ENCODE peak calls at places on chromosomes 5 and 9, in seven cellular contexts. One of them, this sample, is unnamed.

GRCh38 chr5:32506809-32507208 is 62.3 kb upstream of the ZFR start:
- DNase-seq in CD4-positive, alpha-beta T cell: no peak
- DNase-seq in H1: no peak
- DNase-seq in right cardiac atrium: no peak
- DNase-seq in effector memory CD4-positive, alpha-beta T cell: no peak
- DNase-seq in CD8-positive, alpha-beta memory T cell: no peak
- DNase-seq in ovary: no peak
- DNase-seq in this sample: no peak

GRCh38 chr9:116701940-116702642 is 15.0 kb downstream of the TRIM32 start:
- DNase-seq in CD4-positive, alpha-beta T cell: no peak
- DNase-seq in H1: no peak
- DNase-seq in right cardiac atrium: no peak
- DNase-seq in effector memory CD4-positive, alpha-beta T cell: no peak
- DNase-seq in CD8-positive, alpha-beta memory T cell: no peak
- DNase-seq in ovary: no peak
- DNase-seq in this sample: no peak

GRCh38 chr5:157384971-157385709 is 74.9 kb upstream of the NIPAL4 start:
- DNase-seq in CD4-positive, alpha-beta T cell: no peak
- DNase-seq in H1: no peak
- DNase-seq in right cardiac atrium: peak; percentile 69
- DNase-seq in effector memory CD4-positive, alpha-beta T cell: no peak
- DNase-seq in CD8-positive, alpha-beta memory T cell: no peak
- DNase-seq in ovary: no peak
- DNase-seq in this sample: peak; percentile 40

GRCh38 chr9:137423001-137423809 is at the start of the genes EXD3 and NOXA1:
- DNase-seq in CD4-positive, alpha-beta T cell: peak; percentile 92
- DNase-seq in H1: peak; percentile 99
- DNase-seq in right cardiac atrium: peak; percentile 98
- DNase-seq in effector memory CD4-positive, alpha-beta T cell: peak; percentile 91
- DNase-seq in CD8-positive, alpha-beta memory T cell: peak; percentile 92
- DNase-seq in ovary: peak; percentile 98
- DNase-seq in this sample: peak; percentile 64

GRCh38 chr5:81856948-81857928 is 106.3 kb upstream of the SSBP2 start:
- DNase-seq in CD4-positive, alpha-beta T cell: peak; percentile 4
- DNase-seq in H1: peak; percentile 55
- DNase-seq in right cardiac atrium: peak; percentile 94
- DNase-seq in effector memory CD4-positive, alpha-beta T cell: no peak
- DNase-seq in CD8-positive, alpha-beta memory T cell: no peak
- DNase-seq in ovary: peak; percentile 44
- DNase-seq in this sample: no peak

GRCh38 chr5:9545301-9545958 is 445 bp downstream of the SEMA5A start:
- DNase-seq in CD4-positive, alpha-beta T cell: no peak
- DNase-seq in H1: no peak
- DNase-seq in right cardiac atrium: peak; percentile 76
- DNase-seq in effector memory CD4-positive, alpha-beta T cell: no peak
- DNase-seq in CD8-positive, alpha-beta memory T cell: no peak
- DNase-seq in ovary: peak; percentile 43
- DNase-seq in this sample: no peak

GRCh38 chr5:3324421-3325101 is 271.1 kb upstream of the IRX1 start:
- DNase-seq in CD4-positive, alpha-beta T cell: no peak
- DNase-seq in H1: no peak
- DNase-seq in right cardiac atrium: no peak
- DNase-seq in effector memory CD4-positive, alpha-beta T cell: no peak
- DNase-seq in CD8-positive, alpha-beta memory T cell: no peak
- DNase-seq in ovary: no peak
- DNase-seq in this sample: no peak

GRCh38 chr5:42241636-42242035 is 181.6 kb upstream of the GHR start:
- DNase-seq in CD4-positive, alpha-beta T cell: no peak
- DNase-seq in H1: no peak
- DNase-seq in right cardiac atrium: no peak
- DNase-seq in effector memory CD4-positive, alpha-beta T cell: no peak
- DNase-seq in CD8-positive, alpha-beta memory T cell: no peak
- DNase-seq in ovary: no peak
- DNase-seq in this sample: no peak

GRCh38 chr9:132505961-132506691 is 76.3 kb upstream of the BARHL1 start:
- DNase-seq in CD4-positive, alpha-beta T cell: no peak
- DNase-seq in H1: no peak
- DNase-seq in right cardiac atrium: no peak
- DNase-seq in effector memory CD4-positive, alpha-beta T cell: no peak
- DNase-seq in CD8-positive, alpha-beta memory T cell: no peak
- DNase-seq in ovary: no peak
- DNase-seq in this sample: no peak

GRCh38 chr5:34022131-34022705 is 14.4 kb upstream of the AMACR start:
- DNase-seq in CD4-positive, alpha-beta T cell: no peak
- DNase-seq in H1: no peak
- DNase-seq in right cardiac atrium: no peak
- DNase-seq in effector memory CD4-positive, alpha-beta T cell: no peak
- DNase-seq in CD8-positive, alpha-beta memory T cell: no peak
- DNase-seq in ovary: no peak
- DNase-seq in this sample: no peak

GRCh38 chr5:57366744-57367143 is 115.9 kb downstream of the ACTBL2 start:
- DNase-seq in CD4-positive, alpha-beta T cell: no peak
- DNase-seq in H1: no peak
- DNase-seq in right cardiac atrium: no peak
- DNase-seq in effector memory CD4-positive, alpha-beta T cell: no peak
- DNase-seq in CD8-positive, alpha-beta memory T cell: no peak
- DNase-seq in ovary: no peak
- DNase-seq in this sample: peak; percentile 29

GRCh38 chr5:5978501-5979361 is 399.6 kb downstream of the MED10 start:
- DNase-seq in CD4-positive, alpha-beta T cell: no peak
- DNase-seq in H1: no peak
- DNase-seq in right cardiac atrium: no peak
- DNase-seq in effector memory CD4-positive, alpha-beta T cell: no peak
- DNase-seq in CD8-positive, alpha-beta memory T cell: no peak
- DNase-seq in ovary: no peak
- DNase-seq in this sample: no peak

GRCh38 chr9:137312852-137313325 is 10.8 kb upstream of the NRARP start:
- DNase-seq in CD4-positive, alpha-beta T cell: no peak
- DNase-seq in H1: no peak
- DNase-seq in right cardiac atrium: peak; percentile 57
- DNase-seq in effector memory CD4-positive, alpha-beta T cell: no peak
- DNase-seq in CD8-positive, alpha-beta memory T cell: no peak
- DNase-seq in ovary: no peak
- DNase-seq in this sample: no peak

GRCh38 chr5:39469173-39469572 is 44.4 kb upstream of the DAB2 start:
- DNase-seq in CD4-positive, alpha-beta T cell: no peak
- DNase-seq in H1: no peak
- DNase-seq in right cardiac atrium: no peak
- DNase-seq in effector memory CD4-positive, alpha-beta T cell: no peak
- DNase-seq in CD8-positive, alpha-beta memory T cell: no peak
- DNase-seq in ovary: no peak
- DNase-seq in this sample: no peak

GRCh38 chr9:20238921-20239320 is 383.4 kb downstream of the MLLT3 start:
- DNase-seq in CD4-positive, alpha-beta T cell: no peak
- DNase-seq in H1: no peak
- DNase-seq in right cardiac atrium: no peak
- DNase-seq in effector memory CD4-positive, alpha-beta T cell: no peak
- DNase-seq in CD8-positive, alpha-beta memory T cell: no peak
- DNase-seq in ovary: no peak
- DNase-seq in this sample: no peak

GRCh38 chr9:127937383-127938297 is at the start of gene DPM2:
- DNase-seq in CD4-positive, alpha-beta T cell: peak; percentile 84
- DNase-seq in H1: peak; percentile 83
- DNase-seq in right cardiac atrium: peak; percentile 93
- DNase-seq in effector memory CD4-positive, alpha-beta T cell: peak; percentile 79
- DNase-seq in CD8-positive, alpha-beta memory T cell: peak; percentile 79
- DNase-seq in ovary: peak; percentile 79
- DNase-seq in this sample: no peak

GRCh38 chr9:33170464-33171156 is 3.5 kb upstream of the B4GALT1 start:
- DNase-seq in CD4-positive, alpha-beta T cell: peak; percentile 42
- DNase-seq in H1: no peak
- DNase-seq in right cardiac atrium: peak; percentile 85
- DNase-seq in effector memory CD4-positive, alpha-beta T cell: no peak
- DNase-seq in CD8-positive, alpha-beta memory T cell: no peak
- DNase-seq in ovary: peak; percentile 47
- DNase-seq in this sample: no peak

GRCh38 chr9:83219924-83220438 is 157.0 kb upstream of the RASEF start:
- DNase-seq in CD4-positive, alpha-beta T cell: no peak
- DNase-seq in H1: no peak
- DNase-seq in right cardiac atrium: no peak
- DNase-seq in effector memory CD4-positive, alpha-beta T cell: no peak
- DNase-seq in CD8-positive, alpha-beta memory T cell: no peak
- DNase-seq in ovary: no peak
- DNase-seq in this sample: no peak

GRCh38 chr5:176440932-176441706 is 7.1 kb upstream of the FAF2 start:
- DNase-seq in CD4-positive, alpha-beta T cell: no peak
- DNase-seq in H1: no peak
- DNase-seq in right cardiac atrium: no peak
- DNase-seq in effector memory CD4-positive, alpha-beta T cell: no peak
- DNase-seq in CD8-positive, alpha-beta memory T cell: no peak
- DNase-seq in ovary: no peak
- DNase-seq in this sample: no peak

GRCh38 chr9:78618735-78619134 is 321.8 kb downstream of the PSAT1 start:
- DNase-seq in CD4-positive, alpha-beta T cell: no peak
- DNase-seq in H1: no peak
- DNase-seq in right cardiac atrium: no peak
- DNase-seq in effector memory CD4-positive, alpha-beta T cell: no peak
- DNase-seq in CD8-positive, alpha-beta memory T cell: no peak
- DNase-seq in ovary: no peak
- DNase-seq in this sample: no peak

GRCh38 chr9:78622131-78622530 is 325.2 kb downstream of the PSAT1 start:
- DNase-seq in CD4-positive, alpha-beta T cell: no peak
- DNase-seq in H1: no peak
- DNase-seq in right cardiac atrium: no peak
- DNase-seq in effector memory CD4-positive, alpha-beta T cell: no peak
- DNase-seq in CD8-positive, alpha-beta memory T cell: no peak
- DNase-seq in ovary: no peak
- DNase-seq in this sample: no peak

GRCh38 chr9:78614892-78615291 is 318.0 kb downstream of the PSAT1 start:
- DNase-seq in CD4-positive, alpha-beta T cell: no peak
- DNase-seq in H1: no peak
- DNase-seq in right cardiac atrium: no peak
- DNase-seq in effector memory CD4-positive, alpha-beta T cell: no peak
- DNase-seq in CD8-positive, alpha-beta memory T cell: no peak
- DNase-seq in ovary: no peak
- DNase-seq in this sample: no peak

GRCh38 chr9:78620303-78620702 is 323.4 kb downstream of the PSAT1 start:
- DNase-seq in CD4-positive, alpha-beta T cell: no peak
- DNase-seq in H1: no peak
- DNase-seq in right cardiac atrium: no peak
- DNase-seq in effector memory CD4-positive, alpha-beta T cell: no peak
- DNase-seq in CD8-positive, alpha-beta memory T cell: no peak
- DNase-seq in ovary: no peak
- DNase-seq in this sample: no peak

GRCh38 chr9:78620764-78621163 is 323.8 kb downstream of the PSAT1 start:
- DNase-seq in CD4-positive, alpha-beta T cell: no peak
- DNase-seq in H1: no peak
- DNase-seq in right cardiac atrium: no peak
- DNase-seq in effector memory CD4-positive, alpha-beta T cell: no peak
- DNase-seq in CD8-positive, alpha-beta memory T cell: no peak
- DNase-seq in ovary: no peak
- DNase-seq in this sample: no peak
- H3K27ac ChIP-seq in CD4-positive, alpha-beta T cell: no peak overlapping the region
- H3K27ac ChIP-seq in H1: no peak overlapping the region
- H3K27ac ChIP-seq in right cardiac atrium: no peak overlapping the region
- H3K27ac ChIP-seq in effector memory CD4-positive, alpha-beta T cell: no peak overlapping the region
- H3K27ac ChIP-seq in CD8-positive, alpha-beta memory T cell: no peak overlapping the region
- H3K27ac ChIP-seq in ovary: no peak overlapping the region
- H3K27ac ChIP-seq in this sample: peak overlapping the region; percentile 36

DNA sequence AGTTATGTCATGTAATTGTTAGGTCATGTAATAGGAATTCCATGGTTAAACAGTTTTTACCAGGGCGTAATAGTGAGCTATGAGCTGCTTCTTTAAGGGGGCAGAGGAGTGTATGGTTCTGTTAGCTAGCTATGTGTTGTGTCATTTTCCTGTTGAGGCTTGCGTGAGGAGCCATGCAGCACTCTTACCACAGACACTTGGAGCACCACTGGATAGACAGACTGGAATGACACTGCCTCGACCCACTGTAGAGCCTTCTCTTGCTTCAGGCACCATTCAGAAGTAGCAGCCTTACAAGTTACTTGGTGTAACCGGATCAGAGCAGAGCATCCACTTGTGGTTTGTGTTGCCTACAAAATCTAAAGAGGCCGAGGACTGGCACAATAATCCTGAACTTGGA is 28.3 kb upstream of the STOM start:
- DNase-seq in CD4-positive, alpha-beta T cell: no peak
- DNase-seq in H1: no peak
- DNase-seq in right cardiac atrium: no peak
- DNase-seq in effector memory CD4-positive, alpha-beta T cell: no peak
- DNase-seq in CD8-positive, alpha-beta memory T cell: no peak
- DNase-seq in ovary: no peak
- DNase-seq in this sample: peak; percentile 99
- H3K27ac ChIP-seq in CD4-positive, alpha-beta T cell: no peak overlapping the region
- H3K27ac ChIP-seq in H1: no peak overlapping the region
- H3K27ac ChIP-seq in right cardiac atrium: no peak overlapping the region
- H3K27ac ChIP-seq in effector memory CD4-positive, alpha-beta T cell: no peak overlapping the region
- H3K27ac ChIP-seq in CD8-positive, alpha-beta memory T cell: no peak overlapping the region
- H3K27ac ChIP-seq in ovary: no peak overlapping the region
- H3K27ac ChIP-seq in this sample: peak overlapping the region; percentile 96

GRCh38 chr5:55668356-55668755 is 43.8 kb downstream of the SLC38A9 start:
- DNase-seq in CD4-positive, alpha-beta T cell: no peak
- DNase-seq in H1: no peak
- DNase-seq in right cardiac atrium: no peak
- DNase-seq in effector memory CD4-positive, alpha-beta T cell: no peak
- DNase-seq in CD8-positive, alpha-beta memory T cell: no peak
- DNase-seq in ovary: no peak
- DNase-seq in this sample: peak; percentile 62
- H3K27ac ChIP-seq in CD4-positive, alpha-beta T cell: no peak overlapping the region
- H3K27ac ChIP-seq in H1: no peak overlapping the region
- H3K27ac ChIP-seq in right cardiac atrium: no peak overlapping the region
- H3K27ac ChIP-seq in effector memory CD4-positive, alpha-beta T cell: no peak overlapping the region
- H3K27ac ChIP-seq in CD8-positive, alpha-beta memory T cell: no peak overlapping the region
- H3K27ac ChIP-seq in ovary: no peak overlapping the region
- H3K27ac ChIP-seq in this sample: peak overlapping the region; percentile 36

DNA sequence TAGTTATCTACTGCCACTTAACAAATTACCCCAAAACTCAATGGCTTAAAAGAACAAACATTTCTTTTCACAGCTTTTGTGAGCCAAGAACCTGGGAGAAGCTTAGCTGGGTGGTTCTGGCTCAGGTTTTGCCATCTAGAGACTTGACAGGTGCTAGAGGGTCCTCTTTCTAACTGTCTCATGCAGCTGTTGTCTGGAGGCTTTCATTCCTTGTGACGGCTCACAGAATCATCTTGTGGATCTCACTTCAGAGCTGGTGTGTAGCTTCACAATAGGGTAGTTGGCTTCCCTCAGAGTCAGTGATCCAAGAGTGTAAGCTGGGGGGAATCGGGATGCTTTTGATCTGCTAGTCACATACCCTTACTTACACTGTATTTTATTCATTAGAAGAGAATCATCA is 81.2 kb upstream of the APC start:
- DNase-seq in CD4-positive, alpha-beta T cell: no peak
- DNase-seq in H1: no peak
- DNase-seq in right cardiac atrium: no peak
- DNase-seq in effector memory CD4-positive, alpha-beta T cell: no peak
- DNase-seq in CD8-positive, alpha-beta memory T cell: no peak
- DNase-seq in ovary: no peak
- DNase-seq in this sample: no peak
- H3K27ac ChIP-seq in CD4-positive, alpha-beta T cell: no peak overlapping the region
- H3K27ac ChIP-seq in H1: no peak overlapping the region
- H3K27ac ChIP-seq in right cardiac atrium: no peak overlapping the region
- H3K27ac ChIP-seq in effector memory CD4-positive, alpha-beta T cell: no peak overlapping the region
- H3K27ac ChIP-seq in CD8-positive, alpha-beta memory T cell: no peak overlapping the region
- H3K27ac ChIP-seq in ovary: no peak overlapping the region
- H3K27ac ChIP-seq in this sample: no peak overlapping the region

This sample was measured in epithelial cell of prostate.